ENCODE peak calls at places on chromosome 11, in four cellular contexts. One of them, this sample, is unnamed.

GRCh38 chr11:31233425-31233824 is 136.1 kb downstream of the DCDC1 start:
- DNase-seq in thyroid gland: no peak
- DNase-seq in adrenal gland: no peak
- DNase-seq in Peyer's patch: no peak
- DNase-seq in this sample: no peak

GRCh38 chr11:66877585-66877984 is 20.7 kb downstream of the LRFN4 start:
- DNase-seq in Peyer's patch: no peak
- DNase-seq in thyroid gland: no peak
- DNase-seq in adrenal gland: no peak
- DNase-seq in this sample: no peak

GRCh38 chr11:111977141-111978027 is 40.2 kb downstream of the DIXDC1 start:
- DNase-seq in thyroid gland: peak; percentile 83
- DNase-seq in Peyer's patch: peak; percentile 73
- DNase-seq in adrenal gland: peak; percentile 77
- DNase-seq in this sample: peak; percentile 56

GRCh38 chr11:115007851-115008250 is 329.5 kb downstream of the NXPE2 start:
- DNase-seq in thyroid gland: no peak
- DNase-seq in adrenal gland: no peak
- DNase-seq in Peyer's patch: no peak
- DNase-seq in this sample: no peak

GRCh38 chr11:65884716-65885092 is 3.6 kb downstream of the FIBP start:
- DNase-seq in thyroid gland: peak; percentile 74
- DNase-seq in adrenal gland: peak; percentile 79
- DNase-seq in Peyer's patch: peak; percentile 87
- DNase-seq in this sample: peak; percentile 75

GRCh38 chr11:71977743-71978418 is 20.8 kb upstream of the IL18BP start:
- DNase-seq in thyroid gland: peak; percentile 53
- DNase-seq in Peyer's patch: no peak
- DNase-seq in adrenal gland: peak; percentile 65
- DNase-seq in this sample: peak; percentile 72

GRCh38 chr11:133078591-133079179 is 453.6 kb downstream of the OPCML start:
- DNase-seq in adrenal gland: no peak
- DNase-seq in Peyer's patch: no peak
- DNase-seq in thyroid gland: peak; percentile 35
- DNase-seq in this sample: peak; percentile 79

GRCh38 chr11:47572715-47573255 is 6.0 kb downstream of the KBTBD4 start:
- DNase-seq in Peyer's patch: no peak
- DNase-seq in adrenal gland: no peak
- DNase-seq in thyroid gland: no peak
- DNase-seq in this sample: no peak

GRCh38 chr11:104442320-104442719 is 278.4 kb upstream of the PDGFD start:
- DNase-seq in adrenal gland: no peak
- DNase-seq in thyroid gland: no peak
- DNase-seq in Peyer's patch: no peak
- DNase-seq in this sample: no peak

GRCh38 chr11:74255741-74256369 is 55.6 kb downstream of the P4HA3 start:
- DNase-seq in thyroid gland: peak; percentile 65
- DNase-seq in adrenal gland: peak; percentile 52
- DNase-seq in Peyer's patch: no peak
- DNase-seq in this sample: peak; percentile 61

GRCh38 chr11:113841691-113842090 is 33.7 kb downstream of the USP28 start:
- DNase-seq in Peyer's patch: no peak
- DNase-seq in thyroid gland: no peak
- DNase-seq in adrenal gland: no peak
- DNase-seq in this sample: no peak

GRCh38 chr11:72704028-72704782 is 30.0 kb upstream of the PDE2A start:
- DNase-seq in adrenal gland: no peak
- DNase-seq in Peyer's patch: no peak
- DNase-seq in thyroid gland: no peak
- DNase-seq in this sample: no peak

GRCh38 chr11:119787074-119787461 is 58.1 kb upstream of the NECTIN1 start:
- DNase-seq in thyroid gland: no peak
- DNase-seq in adrenal gland: no peak
- DNase-seq in Peyer's patch: peak; percentile 23
- DNase-seq in this sample: no peak

GRCh38 chr11:119115484-119116234 is 5.7 kb upstream of the HINFP start:
- DNase-seq in Peyer's patch: no peak
- DNase-seq in thyroid gland: no peak
- DNase-seq in adrenal gland: peak; percentile 47
- DNase-seq in this sample: peak; percentile 60

GRCh38 chr11:119307974-119308373 is 9.0 kb downstream of the MCAM start:
- DNase-seq in thyroid gland: no peak
- DNase-seq in adrenal gland: no peak
- DNase-seq in Peyer's patch: no peak
- DNase-seq in this sample: no peak

GRCh38 chr11:32333335-32333991 is 101.9 kb downstream of the WT1 start:
- DNase-seq in Peyer's patch: no peak
- DNase-seq in thyroid gland: peak; percentile 77
- DNase-seq in adrenal gland: peak; percentile 54
- DNase-seq in this sample: peak; percentile 91

GRCh38 chr11:78019808-78020207 is 3.3 kb downstream of the KCTD14 start:
- DNase-seq in Peyer's patch: no peak
- DNase-seq in thyroid gland: no peak
- DNase-seq in adrenal gland: no peak
- DNase-seq in this sample: no peak

GRCh38 chr11:108906329-108906728 is 241.5 kb downstream of the DDX10 start:
- DNase-seq in Peyer's patch: no peak
- DNase-seq in adrenal gland: no peak
- DNase-seq in thyroid gland: no peak
- DNase-seq in this sample: no peak

GRCh38 chr11:39570526-39570925 is 1888.9 kb downstream of the LRRC4C start:
- DNase-seq in thyroid gland: no peak
- DNase-seq in Peyer's patch: no peak
- DNase-seq in adrenal gland: no peak
- DNase-seq in this sample: no peak

GRCh38 chr11:1087961-1088926 is 13.6 kb downstream of the MUC2 start:
- DNase-seq in adrenal gland: no peak
- DNase-seq in thyroid gland: no peak
- DNase-seq in Peyer's patch: peak; percentile 77
- DNase-seq in this sample: peak; percentile 82

GRCh38 chr11:87432006-87432405 is 394.3 kb downstream of the TMEM135 start:
- DNase-seq in adrenal gland: no peak
- DNase-seq in Peyer's patch: no peak
- DNase-seq in thyroid gland: no peak
- DNase-seq in this sample: peak; percentile 33

GRCh38 chr11:59142530-59143507 is at the start of gene FAM111A:
- DNase-seq in Peyer's patch: peak; percentile 94
- DNase-seq in thyroid gland: peak; percentile 93
- DNase-seq in adrenal gland: peak; percentile 83
- DNase-seq in this sample: peak; percentile 90

GRCh38 chr11:120339394-120339890 is 3.2 kb downstream of the ARHGEF12 start:
- DNase-seq in adrenal gland: no peak
- DNase-seq in Peyer's patch: no peak
- DNase-seq in thyroid gland: peak; percentile 30
- DNase-seq in this sample: peak; percentile 65

GRCh38 chr11:105132716-105133511 is 6.7 kb downstream of the CARD18 start:
- DNase-seq in Peyer's patch: no peak
- DNase-seq in adrenal gland: no peak
- DNase-seq in thyroid gland: no peak
- DNase-seq in this sample: no peak

GRCh38 chr11:20207781-20208621 is 47.7 kb upstream of the DBX1 start:
- DNase-seq in Peyer's patch: no peak
- DNase-seq in adrenal gland: no peak
- DNase-seq in thyroid gland: peak; percentile 55
- DNase-seq in this sample: no peak

GRCh38 chr11:128766687-128767086 is 72.8 kb downstream of the FLI1 start:
- DNase-seq in thyroid gland: no peak
- DNase-seq in Peyer's patch: no peak
- DNase-seq in adrenal gland: no peak
- DNase-seq in this sample: no peak

GRCh38 chr11:34345012-34345804 is 12.6 kb downstream of the ABTB2 start:
- DNase-seq in Peyer's patch: no peak
- DNase-seq in thyroid gland: no peak
- DNase-seq in adrenal gland: peak; percentile 36
- DNase-seq in this sample: no peak

GRCh38 chr11:64996710-64997380 is at the start of gene BATF2:
- DNase-seq in Peyer's patch: peak; percentile 84
- DNase-seq in adrenal gland: peak; percentile 72
- DNase-seq in thyroid gland: peak; percentile 81
- DNase-seq in this sample: peak; percentile 69

GRCh38 chr11:1235615-1236315 is 12.9 kb downstream of the MUC5B start:
- DNase-seq in Peyer's patch: peak; percentile 32
- DNase-seq in thyroid gland: no peak
- DNase-seq in adrenal gland: no peak
- DNase-seq in this sample: no peak

GRCh38 chr11:126352163-126352562 is 3.3 kb upstream of the ST3GAL4 start:
- DNase-seq in Peyer's patch: peak; percentile 33
- DNase-seq in thyroid gland: no peak
- DNase-seq in adrenal gland: no peak
- DNase-seq in this sample: no peak

GRCh38 chr11:10540546-10540914 is 457 bp downstream of the RNF141 start:
- DNase-seq in adrenal gland: no peak
- DNase-seq in thyroid gland: peak; percentile 74
- DNase-seq in Peyer's patch: no peak
- DNase-seq in this sample: peak; percentile 61

GRCh38 chr11:30451642-30452041 is 128.7 kb downstream of the ARL14EP start:
- DNase-seq in Peyer's patch: no peak
- DNase-seq in thyroid gland: no peak
- DNase-seq in adrenal gland: no peak
- DNase-seq in this sample: no peak

GRCh38 chr11:2581931-2582435 is 117.8 kb downstream of the KCNQ1OT1 start:
- DNase-seq in Peyer's patch: peak; percentile 37
- DNase-seq in thyroid gland: peak; percentile 2
- DNase-seq in adrenal gland: peak; percentile 15
- DNase-seq in this sample: peak; percentile 8

GRCh38 chr11:91978747-91979146 is 245.9 kb upstream of the FAT3 start:
- DNase-seq in Peyer's patch: no peak
- DNase-seq in adrenal gland: no peak
- DNase-seq in thyroid gland: no peak
- DNase-seq in this sample: no peak

DNA sequence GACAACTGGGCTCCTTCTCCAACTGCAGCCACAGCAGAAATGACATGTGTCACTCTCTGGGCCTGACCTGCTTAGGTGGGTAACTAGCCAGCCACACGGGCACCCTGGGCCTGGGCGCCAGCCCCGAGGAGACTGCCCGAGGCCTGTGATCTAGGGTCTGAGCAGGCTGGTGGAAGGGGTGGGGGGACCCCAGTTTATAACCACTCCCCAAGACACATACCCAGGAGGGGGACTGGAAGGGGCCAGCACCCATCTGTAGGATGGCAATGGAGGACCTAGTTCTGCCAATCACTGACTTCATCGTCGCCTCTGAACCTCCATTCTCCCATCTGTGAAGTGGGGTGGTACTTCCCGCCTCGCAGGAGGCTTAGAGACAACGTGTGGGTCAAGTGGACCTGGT is 16.1 kb downstream of the CD5 start:
- DNase-seq in adrenal gland: no peak
- DNase-seq in Peyer's patch: peak; percentile 34
- DNase-seq in thyroid gland: no peak
- DNase-seq in this sample: no peak
- TF ChIP-seq POLR2A in adrenal gland: no peak
- TF ChIP-seq POLR2A in Peyer's patch: no peak
- TF ChIP-seq POLR2A in thyroid gland: no peak
- TF ChIP-seq POLR2A in this sample: no peak

DNA sequence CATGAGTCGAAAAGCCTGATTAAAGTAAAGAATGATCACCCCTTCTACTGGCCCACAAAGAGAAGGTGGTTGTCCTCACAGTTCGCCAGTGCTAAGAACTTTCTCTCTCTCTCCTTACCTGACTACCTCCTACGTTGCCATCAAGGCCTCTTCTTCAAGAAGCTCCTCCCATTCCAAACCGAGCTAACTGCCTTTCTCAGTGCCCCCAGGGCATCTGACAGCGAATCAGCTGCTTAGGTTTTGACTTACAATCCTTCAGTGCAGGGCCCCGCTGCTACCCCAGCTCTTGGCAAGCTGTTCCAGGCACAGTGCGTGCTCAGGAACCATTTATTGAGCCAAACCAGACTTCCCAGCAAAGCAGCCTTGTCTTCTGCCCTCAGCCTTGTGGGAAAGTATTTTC is 5.8 kb downstream of the VSTM5 start:
- DNase-seq in thyroid gland: no peak
- DNase-seq in Peyer's patch: no peak
- DNase-seq in adrenal gland: no peak
- DNase-seq in this sample: no peak
- H3K27ac ChIP-seq in thyroid gland: no peak overlapping the region
- H3K27ac ChIP-seq in Peyer's patch: no peak overlapping the region
- H3K27ac ChIP-seq in adrenal gland: no peak overlapping the region
- H3K27ac ChIP-seq in this sample: no peak overlapping the region

GRCh38 chr11:124114942-124115781 is at the start of gene VWA5A:
- DNase-seq in thyroid gland: peak; percentile 86
- DNase-seq in adrenal gland: peak; percentile 87
- DNase-seq in Peyer's patch: peak; percentile 87
- DNase-seq in this sample: peak; percentile 91
- TF ChIP-seq POLR2A in thyroid gland: peak; percentile 92
- TF ChIP-seq POLR2A in adrenal gland: peak; percentile 91
- TF ChIP-seq POLR2A in Peyer's patch: peak; percentile 97
- TF ChIP-seq POLR2A in this sample: no peak

GRCh38 chr11:12155696-12156095 is 45.3 kb downstream of the MICAL2 start:
- DNase-seq in thyroid gland: no peak
- DNase-seq in Peyer's patch: no peak
- DNase-seq in adrenal gland: no peak
- DNase-seq in this sample: no peak
- H3K27ac ChIP-seq in thyroid gland: no peak overlapping the region
- H3K27ac ChIP-seq in Peyer's patch: no peak overlapping the region
- H3K27ac ChIP-seq in adrenal gland: no peak overlapping the region
- H3K27ac ChIP-seq in this sample: peak overlapping the region; percentile 80

GRCh38 chr11:45676522-45677095 is 11.2 kb upstream of the CHST1 start:
- DNase-seq in Peyer's patch: no peak
- DNase-seq in adrenal gland: no peak
- DNase-seq in thyroid gland: no peak
- DNase-seq in this sample: no peak

GRCh38 chr11:45674481-45675190 is 9.2 kb upstream of the CHST1 start:
- DNase-seq in adrenal gland: no peak
- DNase-seq in thyroid gland: no peak
- DNase-seq in Peyer's patch: no peak
- DNase-seq in this sample: no peak

GRCh38 chr11:45677811-45678515 is 12.5 kb upstream of the CHST1 start:
- DNase-seq in thyroid gland: no peak
- DNase-seq in adrenal gland: no peak
- DNase-seq in Peyer's patch: no peak
- DNase-seq in this sample: no peak

GRCh38 chr11:45673441-45673840 is 8.0 kb upstream of the CHST1 start:
- DNase-seq in adrenal gland: no peak
- DNase-seq in thyroid gland: no peak
- DNase-seq in Peyer's patch: peak; percentile 35
- DNase-seq in this sample: no peak

GRCh38 chr11:45675646-45676045 is 10.2 kb upstream of the CHST1 start:
- DNase-seq in adrenal gland: no peak
- DNase-seq in thyroid gland: peak; percentile 50
- DNase-seq in Peyer's patch: no peak
- DNase-seq in this sample: no peak
- TF ChIP-seq POLR2A in adrenal gland: no peak
- TF ChIP-seq POLR2A in thyroid gland: no peak
- TF ChIP-seq POLR2A in Peyer's patch: no peak
- TF ChIP-seq POLR2A in this sample: no peak